ENCODE peak calls at places on chromosomes 12 and 14, in eight cellular contexts. One of them, this sample, is unnamed.

GRCh38 chr12:107134558-107134957 is 41.2 kb upstream of the CRY1 start:
- DNase-seq in lung: no peak
- DNase-seq in body of pancreas: no peak
- DNase-seq in right lobe of liver: no peak
- DNase-seq in CD8-positive, alpha-beta T cell: no peak
- DNase-seq in CD4-positive, alpha-beta T cell: no peak
- DNase-seq in thoracic aorta: no peak
- DNase-seq in mesendoderm: peak
- DNase-seq in this sample: no peak

GRCh38 chr14:46245281-46245680 is 406.3 kb downstream of the RPL10L start:
- DNase-seq in lung: no peak
- DNase-seq in body of pancreas: no peak
- DNase-seq in right lobe of liver: no peak
- DNase-seq in CD8-positive, alpha-beta T cell: no peak
- DNase-seq in CD4-positive, alpha-beta T cell: no peak
- DNase-seq in thoracic aorta: no peak
- DNase-seq in mesendoderm: no peak
- DNase-seq in this sample: no peak

GRCh38 chr12:232731-233614 is 19.0 kb upstream of the SLC6A12 start:
- DNase-seq in lung: no peak
- DNase-seq in body of pancreas: no peak
- DNase-seq in right lobe of liver: no peak
- DNase-seq in CD8-positive, alpha-beta T cell: no peak
- DNase-seq in CD4-positive, alpha-beta T cell: no peak
- DNase-seq in thoracic aorta: no peak
- DNase-seq in mesendoderm: no peak
- DNase-seq in this sample: no peak

GRCh38 chr12:26767865-26768264 is 65.1 kb downstream of the ITPR2 start:
- DNase-seq in lung: no peak
- DNase-seq in body of pancreas: no peak
- DNase-seq in right lobe of liver: no peak
- DNase-seq in CD8-positive, alpha-beta T cell: no peak
- DNase-seq in CD4-positive, alpha-beta T cell: no peak
- DNase-seq in thoracic aorta: no peak
- DNase-seq in mesendoderm: no peak
- DNase-seq in this sample: no peak

GRCh38 chr12:117491711-117492110 is 130.3 kb upstream of the NOS1 start:
- DNase-seq in lung: no peak
- DNase-seq in body of pancreas: no peak
- DNase-seq in right lobe of liver: no peak
- DNase-seq in CD8-positive, alpha-beta T cell: no peak
- DNase-seq in CD4-positive, alpha-beta T cell: no peak
- DNase-seq in thoracic aorta: no peak
- DNase-seq in mesendoderm: no peak
- DNase-seq in this sample: no peak

GRCh38 chr14:71235865-71236264 is 328.6 kb downstream of the PCNX1 start:
- DNase-seq in lung: no peak
- DNase-seq in body of pancreas: peak
- DNase-seq in right lobe of liver: no peak
- DNase-seq in CD8-positive, alpha-beta T cell: no peak
- DNase-seq in CD4-positive, alpha-beta T cell: no peak
- DNase-seq in thoracic aorta: peak
- DNase-seq in mesendoderm: peak
- DNase-seq in this sample: peak

GRCh38 chr12:67091204-67091603 is 178.0 kb upstream of the CAND1 start:
- DNase-seq in lung: no peak
- DNase-seq in body of pancreas: peak
- DNase-seq in right lobe of liver: no peak
- DNase-seq in CD8-positive, alpha-beta T cell: no peak
- DNase-seq in CD4-positive, alpha-beta T cell: no peak
- DNase-seq in thoracic aorta: no peak
- DNase-seq in mesendoderm: no peak
- DNase-seq in this sample: no peak

GRCh38 chr12:25957898-25958253 is 606 bp upstream of the RASSF8 start:
- DNase-seq in lung: no peak
- DNase-seq in body of pancreas: no peak
- DNase-seq in right lobe of liver: no peak
- DNase-seq in CD8-positive, alpha-beta T cell: no peak
- DNase-seq in CD4-positive, alpha-beta T cell: no peak
- DNase-seq in thoracic aorta: peak
- DNase-seq in mesendoderm: peak
- DNase-seq in this sample: no peak

GRCh38 chr12:40240779-40241178 is 16.0 kb downstream of the LRRK2 start:
- DNase-seq in lung: no peak
- DNase-seq in body of pancreas: no peak
- DNase-seq in right lobe of liver: no peak
- DNase-seq in CD8-positive, alpha-beta T cell: no peak
- DNase-seq in CD4-positive, alpha-beta T cell: no peak
- DNase-seq in thoracic aorta: no peak
- DNase-seq in mesendoderm: no peak
- DNase-seq in this sample: no peak

GRCh38 chr12:108299516-108299915 is 39.6 kb downstream of the CMKLR1 start:
- DNase-seq in lung: no peak
- DNase-seq in body of pancreas: no peak
- DNase-seq in right lobe of liver: no peak
- DNase-seq in CD8-positive, alpha-beta T cell: no peak
- DNase-seq in CD4-positive, alpha-beta T cell: no peak
- DNase-seq in thoracic aorta: no peak
- DNase-seq in mesendoderm: no peak
- DNase-seq in this sample: no peak

GRCh38 chr14:30339311-30339901 is 219.6 kb upstream of the G2E3 start:
- DNase-seq in lung: no peak
- DNase-seq in body of pancreas: no peak
- DNase-seq in right lobe of liver: no peak
- DNase-seq in CD8-positive, alpha-beta T cell: no peak
- DNase-seq in CD4-positive, alpha-beta T cell: no peak
- DNase-seq in thoracic aorta: no peak
- DNase-seq in mesendoderm: no peak
- DNase-seq in this sample: no peak

DNA sequence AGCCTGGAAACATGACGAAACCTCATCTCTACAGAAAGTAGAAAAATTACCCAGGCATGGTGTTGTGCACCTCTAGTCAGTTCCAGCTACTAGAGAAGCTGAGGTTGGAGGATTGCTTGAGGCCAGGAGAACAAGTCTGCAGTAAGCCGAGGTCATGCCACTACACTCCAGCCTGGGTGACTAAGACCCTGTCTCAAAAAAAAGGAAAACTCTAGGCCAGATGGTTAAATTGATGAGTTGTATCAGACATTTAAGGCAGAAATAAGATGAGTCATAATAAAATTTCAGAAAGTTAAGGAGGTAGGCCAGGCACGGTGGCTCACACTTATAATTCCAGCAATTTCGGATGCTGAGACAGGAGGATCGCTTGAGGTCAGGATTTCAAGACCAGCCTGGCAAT is 10.7 kb downstream of the EIF2S1 start:
- DNase-seq in lung: no peak
- DNase-seq in body of pancreas: no peak
- DNase-seq in right lobe of liver: no peak
- DNase-seq in CD8-positive, alpha-beta T cell: no peak
- DNase-seq in CD4-positive, alpha-beta T cell: no peak
- DNase-seq in thoracic aorta: no peak
- DNase-seq in mesendoderm: no peak
- DNase-seq in this sample: no peak
- H3K27ac ChIP-seq in lung: no peak
- H3K27ac ChIP-seq in body of pancreas: no peak
- H3K27ac ChIP-seq in right lobe of liver: no peak
- H3K27ac ChIP-seq in CD8-positive, alpha-beta T cell: no peak
- H3K27ac ChIP-seq in CD4-positive, alpha-beta T cell: no peak
- H3K27ac ChIP-seq in thoracic aorta: no peak
- H3K27ac ChIP-seq in mesendoderm: no peak
- H3K27ac ChIP-seq in this sample: no peak

GRCh38 chr12:122303068-122303467 is 36.8 kb upstream of the VPS33A start:
- DNase-seq in lung: no peak
- DNase-seq in body of pancreas: no peak
- DNase-seq in right lobe of liver: no peak
- DNase-seq in CD8-positive, alpha-beta T cell: no peak
- DNase-seq in CD4-positive, alpha-beta T cell: no peak
- DNase-seq in thoracic aorta: no peak
- DNase-seq in mesendoderm: no peak
- DNase-seq in this sample: no peak

GRCh38 chr12:122306407-122306806 is 40.1 kb upstream of the VPS33A start:
- DNase-seq in lung: no peak
- DNase-seq in body of pancreas: no peak
- DNase-seq in right lobe of liver: no peak
- DNase-seq in CD8-positive, alpha-beta T cell: no peak
- DNase-seq in CD4-positive, alpha-beta T cell: no peak
- DNase-seq in thoracic aorta: no peak
- DNase-seq in mesendoderm: peak
- DNase-seq in this sample: no peak

GRCh38 chr12:122309564-122310121 is 43.3 kb upstream of the VPS33A start:
- DNase-seq in lung: no peak
- DNase-seq in body of pancreas: no peak
- DNase-seq in right lobe of liver: no peak
- DNase-seq in CD8-positive, alpha-beta T cell: no peak
- DNase-seq in CD4-positive, alpha-beta T cell: no peak
- DNase-seq in thoracic aorta: no peak
- DNase-seq in mesendoderm: peak
- DNase-seq in this sample: no peak

GRCh38 chr12:122308811-122309210 is 42.5 kb upstream of the VPS33A start:
- DNase-seq in lung: no peak
- DNase-seq in body of pancreas: no peak
- DNase-seq in right lobe of liver: no peak
- DNase-seq in CD8-positive, alpha-beta T cell: no peak
- DNase-seq in CD4-positive, alpha-beta T cell: no peak
- DNase-seq in thoracic aorta: no peak
- DNase-seq in mesendoderm: no peak
- DNase-seq in this sample: no peak

DNA sequence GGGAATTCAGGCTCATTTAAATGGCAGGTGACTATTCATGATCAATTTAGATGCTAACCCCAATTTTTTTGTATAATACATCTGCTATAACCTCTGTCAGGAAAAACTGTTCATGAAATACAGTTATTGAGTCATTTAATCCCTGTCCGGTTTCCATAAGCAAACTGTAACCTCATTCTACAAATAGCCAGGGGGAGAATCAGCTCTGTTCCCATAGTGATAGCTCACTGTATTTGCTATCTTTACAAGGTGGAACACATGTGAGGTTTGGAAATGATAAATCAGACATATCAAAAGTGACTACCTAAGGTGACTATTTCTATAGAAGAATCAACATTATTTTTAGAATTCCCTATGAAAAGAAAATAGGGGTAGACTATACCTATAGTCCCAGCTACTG is 38.6 kb upstream of the VPS33A start:
- DNase-seq in lung: no peak
- DNase-seq in body of pancreas: no peak
- DNase-seq in right lobe of liver: no peak
- DNase-seq in CD8-positive, alpha-beta T cell: no peak
- DNase-seq in CD4-positive, alpha-beta T cell: no peak
- DNase-seq in thoracic aorta: no peak
- DNase-seq in mesendoderm: no peak
- DNase-seq in this sample: no peak
- H3K27ac ChIP-seq in lung: no peak
- H3K27ac ChIP-seq in body of pancreas: no peak
- H3K27ac ChIP-seq in right lobe of liver: no peak
- H3K27ac ChIP-seq in CD8-positive, alpha-beta T cell: no peak
- H3K27ac ChIP-seq in CD4-positive, alpha-beta T cell: no peak
- H3K27ac ChIP-seq in thoracic aorta: no peak
- H3K27ac ChIP-seq in mesendoderm: no peak
- H3K27ac ChIP-seq in this sample: no peak

GRCh38 chr12:129839679-129840078 is 64.1 kb downstream of the TMEM132D start:
- DNase-seq in lung: no peak
- DNase-seq in body of pancreas: no peak
- DNase-seq in right lobe of liver: no peak
- DNase-seq in CD8-positive, alpha-beta T cell: no peak
- DNase-seq in CD4-positive, alpha-beta T cell: no peak
- DNase-seq in thoracic aorta: no peak
- DNase-seq in mesendoderm: no peak
- DNase-seq in this sample: no peak

GRCh38 chr12:129840145-129840884 is 63.5 kb downstream of the TMEM132D start:
- DNase-seq in lung: no peak
- DNase-seq in body of pancreas: no peak
- DNase-seq in right lobe of liver: no peak
- DNase-seq in CD8-positive, alpha-beta T cell: no peak
- DNase-seq in CD4-positive, alpha-beta T cell: no peak
- DNase-seq in thoracic aorta: no peak
- DNase-seq in mesendoderm: no peak
- DNase-seq in this sample: no peak

GRCh38 chr12:129847063-129847462 is 56.8 kb downstream of the TMEM132D start:
- DNase-seq in lung: no peak
- DNase-seq in body of pancreas: no peak
- DNase-seq in right lobe of liver: no peak
- DNase-seq in CD8-positive, alpha-beta T cell: no peak
- DNase-seq in CD4-positive, alpha-beta T cell: no peak
- DNase-seq in thoracic aorta: no peak
- DNase-seq in mesendoderm: no peak
- DNase-seq in this sample: no peak

GRCh38 chr12:129848921-129849320 is 54.9 kb downstream of the TMEM132D start:
- DNase-seq in lung: no peak
- DNase-seq in body of pancreas: no peak
- DNase-seq in right lobe of liver: no peak
- DNase-seq in CD8-positive, alpha-beta T cell: no peak
- DNase-seq in CD4-positive, alpha-beta T cell: no peak
- DNase-seq in thoracic aorta: no peak
- DNase-seq in mesendoderm: no peak
- DNase-seq in this sample: no peak

GRCh38 chr12:129844662-129845061 is 59.2 kb downstream of the TMEM132D start:
- DNase-seq in lung: no peak
- DNase-seq in body of pancreas: no peak
- DNase-seq in right lobe of liver: no peak
- DNase-seq in CD8-positive, alpha-beta T cell: no peak
- DNase-seq in CD4-positive, alpha-beta T cell: no peak
- DNase-seq in thoracic aorta: no peak
- DNase-seq in mesendoderm: no peak
- DNase-seq in this sample: no peak
- H3K27ac ChIP-seq in lung: no peak
- H3K27ac ChIP-seq in body of pancreas: no peak
- H3K27ac ChIP-seq in right lobe of liver: no peak
- H3K27ac ChIP-seq in CD8-positive, alpha-beta T cell: no peak
- H3K27ac ChIP-seq in CD4-positive, alpha-beta T cell: no peak
- H3K27ac ChIP-seq in thoracic aorta: no peak
- H3K27ac ChIP-seq in mesendoderm: no peak
- H3K27ac ChIP-seq in this sample: no peak

GRCh38 chr12:70028515-70028914 is 203.5 kb downstream of the MYRFL start:
- DNase-seq in lung: no peak
- DNase-seq in body of pancreas: no peak
- DNase-seq in right lobe of liver: no peak
- DNase-seq in CD8-positive, alpha-beta T cell: no peak
- DNase-seq in CD4-positive, alpha-beta T cell: no peak
- DNase-seq in thoracic aorta: no peak
- DNase-seq in mesendoderm: no peak
- DNase-seq in this sample: no peak

GRCh38 chr12:70031046-70031445 is 206.0 kb downstream of the MYRFL start:
- DNase-seq in lung: no peak
- DNase-seq in body of pancreas: no peak
- DNase-seq in right lobe of liver: no peak
- DNase-seq in CD8-positive, alpha-beta T cell: no peak
- DNase-seq in CD4-positive, alpha-beta T cell: no peak
- DNase-seq in thoracic aorta: no peak
- DNase-seq in mesendoderm: no peak
- DNase-seq in this sample: no peak

GRCh38 chr12:70028918-70029317 is 203.9 kb downstream of the MYRFL start:
- DNase-seq in lung: no peak
- DNase-seq in body of pancreas: no peak
- DNase-seq in right lobe of liver: no peak
- DNase-seq in CD8-positive, alpha-beta T cell: no peak
- DNase-seq in CD4-positive, alpha-beta T cell: no peak
- DNase-seq in thoracic aorta: no peak
- DNase-seq in mesendoderm: no peak
- DNase-seq in this sample: no peak

GRCh38 chr12:70032076-70032475 is 207.0 kb downstream of the MYRFL start:
- DNase-seq in lung: no peak
- DNase-seq in body of pancreas: no peak
- DNase-seq in right lobe of liver: no peak
- DNase-seq in CD8-positive, alpha-beta T cell: no peak
- DNase-seq in CD4-positive, alpha-beta T cell: no peak
- DNase-seq in thoracic aorta: no peak
- DNase-seq in mesendoderm: no peak
- DNase-seq in this sample: no peak

GRCh38 chr12:70033310-70033709 is 208.3 kb downstream of the MYRFL start:
- DNase-seq in lung: no peak
- DNase-seq in body of pancreas: no peak
- DNase-seq in right lobe of liver: no peak
- DNase-seq in CD8-positive, alpha-beta T cell: no peak
- DNase-seq in CD4-positive, alpha-beta T cell: no peak
- DNase-seq in thoracic aorta: no peak
- DNase-seq in mesendoderm: no peak
- DNase-seq in this sample: no peak
- H3K27ac ChIP-seq in lung: no peak
- H3K27ac ChIP-seq in body of pancreas: no peak
- H3K27ac ChIP-seq in right lobe of liver: no peak
- H3K27ac ChIP-seq in CD8-positive, alpha-beta T cell: no peak
- H3K27ac ChIP-seq in CD4-positive, alpha-beta T cell: no peak
- H3K27ac ChIP-seq in thoracic aorta: no peak
- H3K27ac ChIP-seq in mesendoderm: no peak
- H3K27ac ChIP-seq in this sample: no peak

This sample was measured in substantia nigra.